ENCODE peak calls at places on chromosome 20, in eight cellular contexts. One of them, this sample, is unnamed.

GRCh38 chr20:50478162-50479036 is 31.8 kb upstream of the PTPN1 start:
- DNase-seq in sigmoid colon: peak; percentile 86
- DNase-seq in COR-L47: peak; percentile 51
- DNase-seq in heart right ventricle: peak; percentile 28
- DNase-seq in effector CD4-positive, alpha-beta T cell: peak; percentile 57
- DNase-seq in endothelial cell: peak; percentile 71
- DNase-seq in tibial nerve: peak; percentile 33
- DNase-seq in SW480: peak; percentile 79
- DNase-seq in this sample: peak; percentile 43

GRCh38 chr20:54477556-54477955 is 2.2 kb downstream of the DOK5 start:
- DNase-seq in sigmoid colon: no peak
- DNase-seq in COR-L47: no peak
- DNase-seq in heart right ventricle: no peak
- DNase-seq in effector CD4-positive, alpha-beta T cell: no peak
- DNase-seq in endothelial cell: no peak
- DNase-seq in tibial nerve: no peak
- DNase-seq in SW480: no peak
- DNase-seq in this sample: no peak

GRCh38 chr20:59002874-59003399 is 4.1 kb downstream of the CTSZ start:
- DNase-seq in sigmoid colon: no peak
- DNase-seq in COR-L47: no peak
- DNase-seq in heart right ventricle: no peak
- DNase-seq in effector CD4-positive, alpha-beta T cell: no peak
- DNase-seq in endothelial cell: no peak
- DNase-seq in tibial nerve: no peak
- DNase-seq in SW480: no peak
- DNase-seq in this sample: no peak

GRCh38 chr20:53097371-53097770 is 125.2 kb downstream of the TSHZ2 start:
- DNase-seq in sigmoid colon: no peak
- DNase-seq in COR-L47: no peak
- DNase-seq in heart right ventricle: no peak
- DNase-seq in effector CD4-positive, alpha-beta T cell: no peak
- DNase-seq in endothelial cell: no peak
- DNase-seq in tibial nerve: no peak
- DNase-seq in SW480: no peak
- DNase-seq in this sample: no peak

GRCh38 chr20:1946762-1947534 is 46.9 kb downstream of the PDYN start:
- DNase-seq in sigmoid colon: peak; percentile 76
- DNase-seq in COR-L47: no peak
- DNase-seq in heart right ventricle: no peak
- DNase-seq in effector CD4-positive, alpha-beta T cell: no peak
- DNase-seq in endothelial cell: peak; percentile 30
- DNase-seq in tibial nerve: peak; percentile 26
- DNase-seq in SW480: peak; percentile 96
- DNase-seq in this sample: no peak

GRCh38 chr20:51189814-51190782 is 167.2 kb upstream of the KCNG1 start:
- DNase-seq in sigmoid colon: no peak
- DNase-seq in COR-L47: no peak
- DNase-seq in heart right ventricle: no peak
- DNase-seq in effector CD4-positive, alpha-beta T cell: no peak
- DNase-seq in endothelial cell: no peak
- DNase-seq in tibial nerve: no peak
- DNase-seq in SW480: no peak
- DNase-seq in this sample: no peak

GRCh38 chr20:44745560-44746366 is at the start of gene KCNK15:
- DNase-seq in sigmoid colon: peak; percentile 77
- DNase-seq in COR-L47: no peak
- DNase-seq in heart right ventricle: peak; percentile 32
- DNase-seq in effector CD4-positive, alpha-beta T cell: peak; percentile 10
- DNase-seq in endothelial cell: peak; percentile 30
- DNase-seq in tibial nerve: no peak
- DNase-seq in SW480: peak; percentile 48
- DNase-seq in this sample: peak; percentile 19

GRCh38 chr20:36742558-36742957 is 3.3 kb downstream of the NDRG3 start:
- DNase-seq in sigmoid colon: no peak
- DNase-seq in COR-L47: no peak
- DNase-seq in heart right ventricle: no peak
- DNase-seq in effector CD4-positive, alpha-beta T cell: no peak
- DNase-seq in endothelial cell: no peak
- DNase-seq in tibial nerve: no peak
- DNase-seq in SW480: no peak
- DNase-seq in this sample: no peak

GRCh38 chr20:24469116-24470030 is at the start of gene SYNDIG1:
- DNase-seq in sigmoid colon: peak; percentile 48
- DNase-seq in COR-L47: peak; percentile 65
- DNase-seq in heart right ventricle: peak; percentile 24
- DNase-seq in effector CD4-positive, alpha-beta T cell: no peak
- DNase-seq in endothelial cell: peak; percentile 59
- DNase-seq in tibial nerve: no peak
- DNase-seq in SW480: no peak
- DNase-seq in this sample: no peak

GRCh38 chr20:37529214-37529967 is 1.7 kb upstream of the BLCAP start:
- DNase-seq in sigmoid colon: no peak
- DNase-seq in COR-L47: no peak
- DNase-seq in heart right ventricle: no peak
- DNase-seq in effector CD4-positive, alpha-beta T cell: no peak
- DNase-seq in endothelial cell: no peak
- DNase-seq in tibial nerve: no peak
- DNase-seq in SW480: no peak
- DNase-seq in this sample: no peak

GRCh38 chr20:40945754-40946451 is 82.7 kb upstream of the TOP1 start:
- DNase-seq in sigmoid colon: peak; percentile 60
- DNase-seq in COR-L47: peak; percentile 10
- DNase-seq in heart right ventricle: peak; percentile 61
- DNase-seq in effector CD4-positive, alpha-beta T cell: no peak
- DNase-seq in endothelial cell: peak; percentile 68
- DNase-seq in tibial nerve: peak; percentile 56
- DNase-seq in SW480: peak; percentile 61
- DNase-seq in this sample: no peak

GRCh38 chr20:8534368-8534767 is 402.3 kb downstream of the PLCB1 start:
- DNase-seq in sigmoid colon: no peak
- DNase-seq in COR-L47: no peak
- DNase-seq in heart right ventricle: no peak
- DNase-seq in effector CD4-positive, alpha-beta T cell: no peak
- DNase-seq in endothelial cell: no peak
- DNase-seq in tibial nerve: no peak
- DNase-seq in SW480: no peak
- DNase-seq in this sample: no peak

GRCh38 chr20:17882065-17882833 is 86.3 kb downstream of the SNX5 start:
- DNase-seq in sigmoid colon: peak; percentile 53
- DNase-seq in COR-L47: no peak
- DNase-seq in heart right ventricle: no peak
- DNase-seq in effector CD4-positive, alpha-beta T cell: no peak
- DNase-seq in endothelial cell: no peak
- DNase-seq in tibial nerve: no peak
- DNase-seq in SW480: no peak
- DNase-seq in this sample: no peak

GRCh38 chr20:17609978-17610377 is 40.1 kb downstream of the DSTN start:
- DNase-seq in sigmoid colon: no peak
- DNase-seq in COR-L47: no peak
- DNase-seq in heart right ventricle: no peak
- DNase-seq in effector CD4-positive, alpha-beta T cell: no peak
- DNase-seq in endothelial cell: no peak
- DNase-seq in tibial nerve: no peak
- DNase-seq in SW480: no peak
- DNase-seq in this sample: no peak

GRCh38 chr20:60209048-60209447 is 250.8 kb downstream of the CDH26 start:
- DNase-seq in sigmoid colon: no peak
- DNase-seq in COR-L47: no peak
- DNase-seq in heart right ventricle: no peak
- DNase-seq in effector CD4-positive, alpha-beta T cell: no peak
- DNase-seq in endothelial cell: no peak
- DNase-seq in tibial nerve: no peak
- DNase-seq in SW480: no peak
- DNase-seq in this sample: no peak

GRCh38 chr20:59458645-59459044 is 145.7 kb upstream of the PHACTR3 start:
- DNase-seq in sigmoid colon: no peak
- DNase-seq in COR-L47: no peak
- DNase-seq in heart right ventricle: no peak
- DNase-seq in effector CD4-positive, alpha-beta T cell: no peak
- DNase-seq in endothelial cell: no peak
- DNase-seq in tibial nerve: no peak
- DNase-seq in SW480: no peak
- DNase-seq in this sample: no peak

GRCh38 chr20:17822039-17822438 is 122.3 kb downstream of the BANF2 start:
- DNase-seq in sigmoid colon: peak; percentile 66
- DNase-seq in COR-L47: no peak
- DNase-seq in heart right ventricle: no peak
- DNase-seq in effector CD4-positive, alpha-beta T cell: no peak
- DNase-seq in endothelial cell: no peak
- DNase-seq in tibial nerve: no peak
- DNase-seq in SW480: peak; percentile 32
- DNase-seq in this sample: no peak

GRCh38 chr20:20184149-20184548 is 131.8 kb downstream of the CFAP61 start:
- DNase-seq in sigmoid colon: no peak
- DNase-seq in COR-L47: no peak
- DNase-seq in heart right ventricle: no peak
- DNase-seq in effector CD4-positive, alpha-beta T cell: no peak
- DNase-seq in endothelial cell: no peak
- DNase-seq in tibial nerve: no peak
- DNase-seq in SW480: no peak
- DNase-seq in this sample: no peak

GRCh38 chr20:10573273-10573950 is 100.4 kb downstream of the JAG1 start:
- DNase-seq in sigmoid colon: no peak
- DNase-seq in COR-L47: no peak
- DNase-seq in heart right ventricle: no peak
- DNase-seq in effector CD4-positive, alpha-beta T cell: no peak
- DNase-seq in endothelial cell: no peak
- DNase-seq in tibial nerve: no peak
- DNase-seq in SW480: no peak
- DNase-seq in this sample: no peak

GRCh38 chr20:14203657-14204056 is 133.8 kb downstream of the FLRT3 start:
- DNase-seq in sigmoid colon: no peak
- DNase-seq in COR-L47: no peak
- DNase-seq in heart right ventricle: no peak
- DNase-seq in effector CD4-positive, alpha-beta T cell: no peak
- DNase-seq in endothelial cell: no peak
- DNase-seq in tibial nerve: no peak
- DNase-seq in SW480: no peak
- DNase-seq in this sample: no peak

GRCh38 chr20:48898210-48898609 is 23.3 kb upstream of the ARFGEF2 start:
- DNase-seq in sigmoid colon: no peak
- DNase-seq in COR-L47: no peak
- DNase-seq in heart right ventricle: no peak
- DNase-seq in effector CD4-positive, alpha-beta T cell: no peak
- DNase-seq in endothelial cell: no peak
- DNase-seq in tibial nerve: no peak
- DNase-seq in SW480: no peak
- DNase-seq in this sample: no peak

GRCh38 chr20:15056231-15056630 is 718.8 kb upstream of the FLRT3 start:
- DNase-seq in sigmoid colon: no peak
- DNase-seq in COR-L47: no peak
- DNase-seq in heart right ventricle: no peak
- DNase-seq in effector CD4-positive, alpha-beta T cell: no peak
- DNase-seq in endothelial cell: no peak
- DNase-seq in tibial nerve: no peak
- DNase-seq in SW480: no peak
- DNase-seq in this sample: no peak

GRCh38 chr20:50613438-50614169 is 77.7 kb downstream of the RIPOR3 start:
- DNase-seq in sigmoid colon: no peak
- DNase-seq in COR-L47: no peak
- DNase-seq in heart right ventricle: no peak
- DNase-seq in effector CD4-positive, alpha-beta T cell: no peak
- DNase-seq in endothelial cell: no peak
- DNase-seq in tibial nerve: no peak
- DNase-seq in SW480: no peak
- DNase-seq in this sample: no peak

GRCh38 chr20:50867805-50868204 is 63.4 kb downstream of the ADNP start:
- DNase-seq in sigmoid colon: no peak
- DNase-seq in COR-L47: no peak
- DNase-seq in heart right ventricle: no peak
- DNase-seq in effector CD4-positive, alpha-beta T cell: no peak
- DNase-seq in endothelial cell: no peak
- DNase-seq in tibial nerve: no peak
- DNase-seq in SW480: no peak
- DNase-seq in this sample: no peak

GRCh38 chr20:59560588-59561227 is 43.6 kb upstream of the PHACTR3 start:
- DNase-seq in sigmoid colon: no peak
- DNase-seq in COR-L47: peak; percentile 17
- DNase-seq in heart right ventricle: no peak
- DNase-seq in effector CD4-positive, alpha-beta T cell: no peak
- DNase-seq in endothelial cell: no peak
- DNase-seq in tibial nerve: no peak
- DNase-seq in SW480: peak; percentile 47
- DNase-seq in this sample: no peak

GRCh38 chr20:7516631-7517051 is 423.6 kb downstream of the HAO1 start:
- DNase-seq in sigmoid colon: no peak
- DNase-seq in COR-L47: no peak
- DNase-seq in heart right ventricle: no peak
- DNase-seq in effector CD4-positive, alpha-beta T cell: no peak
- DNase-seq in endothelial cell: no peak
- DNase-seq in tibial nerve: no peak
- DNase-seq in SW480: no peak
- DNase-seq in this sample: no peak

GRCh38 chr20:56890011-56890410 is 260.9 kb downstream of the TFAP2C start:
- DNase-seq in sigmoid colon: no peak
- DNase-seq in COR-L47: no peak
- DNase-seq in heart right ventricle: no peak
- DNase-seq in effector CD4-positive, alpha-beta T cell: no peak
- DNase-seq in endothelial cell: no peak
- DNase-seq in tibial nerve: no peak
- DNase-seq in SW480: no peak
- DNase-seq in this sample: no peak

GRCh38 chr20:60715172-60715571 is 536.9 kb upstream of the CDH4 start:
- DNase-seq in sigmoid colon: no peak
- DNase-seq in COR-L47: no peak
- DNase-seq in heart right ventricle: no peak
- DNase-seq in effector CD4-positive, alpha-beta T cell: no peak
- DNase-seq in endothelial cell: no peak
- DNase-seq in tibial nerve: no peak
- DNase-seq in SW480: no peak
- DNase-seq in this sample: no peak

GRCh38 chr20:53104889-53105288 is 132.7 kb downstream of the TSHZ2 start:
- DNase-seq in sigmoid colon: no peak
- DNase-seq in COR-L47: no peak
- DNase-seq in heart right ventricle: no peak
- DNase-seq in effector CD4-positive, alpha-beta T cell: no peak
- DNase-seq in endothelial cell: no peak
- DNase-seq in tibial nerve: no peak
- DNase-seq in SW480: no peak
- DNase-seq in this sample: no peak

GRCh38 chr20:59333928-59334327 is 33.5 kb downstream of the EDN3 start:
- DNase-seq in sigmoid colon: no peak
- DNase-seq in COR-L47: no peak
- DNase-seq in heart right ventricle: no peak
- DNase-seq in effector CD4-positive, alpha-beta T cell: no peak
- DNase-seq in endothelial cell: no peak
- DNase-seq in tibial nerve: no peak
- DNase-seq in SW480: no peak
- DNase-seq in this sample: no peak

GRCh38 chr20:5434116-5434515 is 117.4 kb upstream of the PROKR2 start:
- DNase-seq in sigmoid colon: no peak
- DNase-seq in COR-L47: no peak
- DNase-seq in heart right ventricle: no peak
- DNase-seq in effector CD4-positive, alpha-beta T cell: no peak
- DNase-seq in endothelial cell: no peak
- DNase-seq in tibial nerve: no peak
- DNase-seq in SW480: no peak
- DNase-seq in this sample: no peak